ENCODE peak calls at places on chromosome 22, in eight cellular contexts. One of them, this sample, is unnamed. For H3K36me3, the result is how much of the 10 kb centered on the place peaks cover.

GRCh38 chr22:20456064-20456721 is 18.6 kb upstream of the SCARF2 start:
- DNase-seq in ovary: peak
- DNase-seq in body of pancreas: peak
- DNase-seq in small intestine: peak
- DNase-seq in GM23338: peak
- DNase-seq in lower lobe of right lung: peak
- DNase-seq in cardiac muscle cell: peak
- DNase-seq in spleen: peak
- DNase-seq in this sample: peak

GRCh38 chr22:25053153-25053805 is 100.8 kb downstream of the KIAA1671 start:
- DNase-seq in ovary: no peak
- DNase-seq in body of pancreas: no peak
- DNase-seq in small intestine: peak
- DNase-seq in GM23338: no peak
- DNase-seq in lower lobe of right lung: no peak
- DNase-seq in cardiac muscle cell: no peak
- DNase-seq in spleen: no peak
- DNase-seq in this sample: no peak

GRCh38 chr22:26722159-26722558 is 64.8 kb downstream of the MIAT start:
- DNase-seq in ovary: no peak
- DNase-seq in body of pancreas: no peak
- DNase-seq in small intestine: no peak
- DNase-seq in GM23338: no peak
- DNase-seq in lower lobe of right lung: no peak
- DNase-seq in cardiac muscle cell: peak
- DNase-seq in spleen: no peak
- DNase-seq in this sample: no peak

GRCh38 chr22:42978453-42979103 is 36.4 kb downstream of the PACSIN2 start:
- DNase-seq in ovary: no peak
- DNase-seq in body of pancreas: no peak
- DNase-seq in small intestine: no peak
- DNase-seq in GM23338: no peak
- DNase-seq in lower lobe of right lung: no peak
- DNase-seq in cardiac muscle cell: peak
- DNase-seq in spleen: no peak
- DNase-seq in this sample: no peak

GRCh38 chr22:37664249-37665101 is 6.0 kb downstream of the PDXP start:
- DNase-seq in ovary: peak
- DNase-seq in body of pancreas: no peak
- DNase-seq in small intestine: peak
- DNase-seq in GM23338: no peak
- DNase-seq in lower lobe of right lung: no peak
- DNase-seq in cardiac muscle cell: peak
- DNase-seq in spleen: no peak
- DNase-seq in this sample: no peak

GRCh38 chr22:30038219-30038618 is 42.0 kb upstream of the HORMAD2 start:
- DNase-seq in ovary: no peak
- DNase-seq in body of pancreas: peak
- DNase-seq in small intestine: peak
- DNase-seq in GM23338: no peak
- DNase-seq in lower lobe of right lung: no peak
- DNase-seq in cardiac muscle cell: peak
- DNase-seq in spleen: no peak
- DNase-seq in this sample: no peak

GRCh38 chr22:47276219-47276843 is 513.9 kb downstream of the TBC1D22A start:
- DNase-seq in ovary: no peak
- DNase-seq in body of pancreas: no peak
- DNase-seq in small intestine: no peak
- DNase-seq in GM23338: no peak
- DNase-seq in lower lobe of right lung: no peak
- DNase-seq in cardiac muscle cell: peak
- DNase-seq in spleen: peak
- DNase-seq in this sample: no peak

GRCh38 chr22:19554834-19555404 is 30.7 kb upstream of the CLDN5 start:
- DNase-seq in ovary: no peak
- DNase-seq in body of pancreas: no peak
- DNase-seq in small intestine: no peak
- DNase-seq in GM23338: peak
- DNase-seq in lower lobe of right lung: no peak
- DNase-seq in cardiac muscle cell: peak
- DNase-seq in spleen: no peak
- DNase-seq in this sample: no peak

GRCh38 chr22:47818496-47818895 is 1056.0 kb downstream of the TBC1D22A start:
- DNase-seq in ovary: no peak
- DNase-seq in body of pancreas: no peak
- DNase-seq in small intestine: no peak
- DNase-seq in GM23338: no peak
- DNase-seq in lower lobe of right lung: no peak
- DNase-seq in cardiac muscle cell: no peak
- DNase-seq in spleen: no peak
- DNase-seq in this sample: no peak

GRCh38 chr22:42863349-42863911 is 6.4 kb upstream of the ARFGAP3 start:
- DNase-seq in ovary: no peak
- DNase-seq in body of pancreas: no peak
- DNase-seq in small intestine: no peak
- DNase-seq in GM23338: no peak
- DNase-seq in lower lobe of right lung: no peak
- DNase-seq in cardiac muscle cell: peak
- DNase-seq in spleen: no peak
- DNase-seq in this sample: no peak

GRCh38 chr22:18078329-18079041 is 695 bp downstream of the PEX26 start:
- DNase-seq in ovary: peak
- DNase-seq in body of pancreas: peak
- DNase-seq in small intestine: peak
- DNase-seq in GM23338: peak
- DNase-seq in lower lobe of right lung: peak
- DNase-seq in cardiac muscle cell: peak
- DNase-seq in spleen: peak
- DNase-seq in this sample: no peak

GRCh38 chr22:18077639-18078328 is at the start of gene PEX26:
- DNase-seq in ovary: peak
- DNase-seq in body of pancreas: peak
- DNase-seq in small intestine: peak
- DNase-seq in GM23338: peak
- DNase-seq in lower lobe of right lung: peak
- DNase-seq in cardiac muscle cell: peak
- DNase-seq in spleen: peak
- DNase-seq in this sample: peak

GRCh38 chr22:18077087-18077638 is 627 bp upstream of the PEX26 start:
- DNase-seq in ovary: no peak
- DNase-seq in body of pancreas: no peak
- DNase-seq in small intestine: no peak
- DNase-seq in GM23338: no peak
- DNase-seq in lower lobe of right lung: no peak
- DNase-seq in cardiac muscle cell: no peak
- DNase-seq in spleen: no peak
- DNase-seq in this sample: no peak

GRCh38 chr22:18081416-18081815 is 3.6 kb downstream of the PEX26 start:
- DNase-seq in ovary: no peak
- DNase-seq in body of pancreas: no peak
- DNase-seq in small intestine: no peak
- DNase-seq in GM23338: no peak
- DNase-seq in lower lobe of right lung: no peak
- DNase-seq in cardiac muscle cell: no peak
- DNase-seq in spleen: no peak
- DNase-seq in this sample: no peak

DNA sequence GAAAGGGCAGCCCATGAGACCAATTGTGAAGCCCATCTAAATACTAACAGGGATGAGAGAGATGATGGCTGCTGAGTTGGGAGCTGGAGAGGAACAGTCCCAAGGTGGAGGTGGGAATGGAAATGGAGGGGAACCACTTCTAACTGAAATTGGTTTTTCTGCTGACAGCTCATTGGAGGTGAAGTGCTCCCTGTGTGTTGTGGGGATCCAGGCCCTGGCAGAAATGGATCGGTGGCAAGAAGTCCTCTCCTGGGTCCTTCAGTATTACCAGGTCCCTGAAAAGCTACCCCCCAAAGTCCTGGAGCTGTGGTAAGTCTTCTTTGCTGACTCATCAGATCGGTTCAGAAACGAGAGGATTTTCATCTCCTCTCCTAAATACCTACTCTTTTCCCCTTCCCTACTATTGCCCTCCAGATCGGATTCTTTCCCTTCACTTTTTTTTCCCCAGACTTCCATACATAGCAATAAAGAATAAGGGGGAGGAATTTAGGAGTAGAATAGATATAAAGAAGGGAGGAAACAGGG is 2.0 kb downstream of the PEX26 start:
- DNase-seq in ovary: no peak
- DNase-seq in body of pancreas: no peak
- DNase-seq in small intestine: no peak
- DNase-seq in GM23338: no peak
- DNase-seq in lower lobe of right lung: no peak
- DNase-seq in cardiac muscle cell: no peak
- DNase-seq in spleen: no peak
- DNase-seq in this sample: no peak
- H3K4me3 ChIP-seq in ovary: no peak
- H3K4me3 ChIP-seq in body of pancreas: no peak
- H3K4me3 ChIP-seq in small intestine: no peak
- H3K4me3 ChIP-seq in GM23338: no peak
- H3K4me3 ChIP-seq in lower lobe of right lung: no peak
- H3K4me3 ChIP-seq in cardiac muscle cell: no peak
- H3K4me3 ChIP-seq in spleen: no peak
- H3K4me3 ChIP-seq in this sample: no peak

GRCh38 chr22:38745676-38746460 is 9.9 kb downstream of the SUN2 start:
- DNase-seq in ovary: no peak
- DNase-seq in body of pancreas: no peak
- DNase-seq in small intestine: peak
- DNase-seq in GM23338: no peak
- DNase-seq in lower lobe of right lung: no peak
- DNase-seq in cardiac muscle cell: no peak
- DNase-seq in spleen: no peak
- DNase-seq in this sample: no peak

GRCh38 chr22:38750638-38751037 is 5.2 kb downstream of the SUN2 start:
- DNase-seq in ovary: no peak
- DNase-seq in body of pancreas: no peak
- DNase-seq in small intestine: no peak
- DNase-seq in GM23338: no peak
- DNase-seq in lower lobe of right lung: no peak
- DNase-seq in cardiac muscle cell: no peak
- DNase-seq in spleen: no peak
- DNase-seq in this sample: no peak

GRCh38 chr22:38751066-38751421 is 4.8 kb downstream of the SUN2 start:
- DNase-seq in ovary: no peak
- DNase-seq in body of pancreas: no peak
- DNase-seq in small intestine: no peak
- DNase-seq in GM23338: no peak
- DNase-seq in lower lobe of right lung: no peak
- DNase-seq in cardiac muscle cell: no peak
- DNase-seq in spleen: peak
- DNase-seq in this sample: no peak

GRCh38 chr22:38750104-38750503 is 5.7 kb downstream of the SUN2 start:
- DNase-seq in ovary: no peak
- DNase-seq in body of pancreas: no peak
- DNase-seq in small intestine: no peak
- DNase-seq in GM23338: no peak
- DNase-seq in lower lobe of right lung: no peak
- DNase-seq in cardiac muscle cell: no peak
- DNase-seq in spleen: no peak
- DNase-seq in this sample: no peak

DNA sequence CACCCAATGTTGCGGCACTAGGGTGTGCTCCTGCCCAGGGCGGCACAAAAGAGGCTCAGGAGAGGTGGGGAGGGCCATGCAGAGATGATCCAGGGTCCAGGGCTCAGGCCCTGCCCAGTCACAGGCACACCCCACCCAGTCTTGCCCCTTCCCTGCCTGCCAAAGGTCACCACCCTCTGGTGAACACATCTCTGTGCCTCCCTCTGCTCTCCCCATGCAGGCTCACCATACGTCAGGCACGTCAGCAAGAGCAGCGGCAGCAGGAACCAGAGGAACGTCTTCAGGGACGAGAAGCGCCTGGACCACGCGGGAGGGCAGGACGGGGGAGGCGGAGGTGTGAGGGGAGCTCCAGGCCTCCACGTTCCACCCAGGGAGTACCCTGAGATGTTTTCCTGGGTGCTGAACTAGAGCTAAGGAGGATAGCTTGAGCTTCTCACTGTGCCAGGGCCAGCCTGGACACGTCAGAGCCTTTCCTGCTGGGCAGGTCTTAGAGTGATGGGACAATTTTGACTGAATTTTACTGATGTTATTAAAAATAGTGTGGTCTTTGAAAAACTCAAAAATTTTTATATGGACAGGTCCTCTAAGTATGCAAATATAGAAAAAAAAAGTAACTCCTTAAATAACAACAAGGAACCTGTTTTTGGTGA is 7.2 kb downstream of the SUN2 start:
- DNase-seq in ovary: no peak
- DNase-seq in body of pancreas: no peak
- DNase-seq in small intestine: no peak
- DNase-seq in GM23338: no peak
- DNase-seq in lower lobe of right lung: no peak
- DNase-seq in cardiac muscle cell: no peak
- DNase-seq in spleen: no peak
- DNase-seq in this sample: no peak
- H3K36me3 ChIP-seq in ovary: under half
- H3K36me3 ChIP-seq in body of pancreas: half or more
- H3K36me3 ChIP-seq in small intestine: under half
- H3K36me3 ChIP-seq in GM23338: under half
- H3K36me3 ChIP-seq in lower lobe of right lung: half or more
- H3K36me3 ChIP-seq in cardiac muscle cell: under half
- H3K36me3 ChIP-seq in spleen: half or more
- H3K36me3 ChIP-seq in this sample: under half

GRCh38 chr22:35904752-35905151 is 123.9 kb downstream of the RBFOX2 start:
- DNase-seq in ovary: no peak
- DNase-seq in body of pancreas: no peak
- DNase-seq in small intestine: no peak
- DNase-seq in GM23338: no peak
- DNase-seq in lower lobe of right lung: no peak
- DNase-seq in cardiac muscle cell: no peak
- DNase-seq in spleen: no peak
- DNase-seq in this sample: no peak
- H3K4me3 ChIP-seq in ovary: no peak
- H3K4me3 ChIP-seq in body of pancreas: no peak
- H3K4me3 ChIP-seq in small intestine: no peak
- H3K4me3 ChIP-seq in GM23338: no peak
- H3K4me3 ChIP-seq in lower lobe of right lung: no peak
- H3K4me3 ChIP-seq in cardiac muscle cell: no peak
- H3K4me3 ChIP-seq in spleen: no peak
- H3K4me3 ChIP-seq in this sample: no peak

DNA sequence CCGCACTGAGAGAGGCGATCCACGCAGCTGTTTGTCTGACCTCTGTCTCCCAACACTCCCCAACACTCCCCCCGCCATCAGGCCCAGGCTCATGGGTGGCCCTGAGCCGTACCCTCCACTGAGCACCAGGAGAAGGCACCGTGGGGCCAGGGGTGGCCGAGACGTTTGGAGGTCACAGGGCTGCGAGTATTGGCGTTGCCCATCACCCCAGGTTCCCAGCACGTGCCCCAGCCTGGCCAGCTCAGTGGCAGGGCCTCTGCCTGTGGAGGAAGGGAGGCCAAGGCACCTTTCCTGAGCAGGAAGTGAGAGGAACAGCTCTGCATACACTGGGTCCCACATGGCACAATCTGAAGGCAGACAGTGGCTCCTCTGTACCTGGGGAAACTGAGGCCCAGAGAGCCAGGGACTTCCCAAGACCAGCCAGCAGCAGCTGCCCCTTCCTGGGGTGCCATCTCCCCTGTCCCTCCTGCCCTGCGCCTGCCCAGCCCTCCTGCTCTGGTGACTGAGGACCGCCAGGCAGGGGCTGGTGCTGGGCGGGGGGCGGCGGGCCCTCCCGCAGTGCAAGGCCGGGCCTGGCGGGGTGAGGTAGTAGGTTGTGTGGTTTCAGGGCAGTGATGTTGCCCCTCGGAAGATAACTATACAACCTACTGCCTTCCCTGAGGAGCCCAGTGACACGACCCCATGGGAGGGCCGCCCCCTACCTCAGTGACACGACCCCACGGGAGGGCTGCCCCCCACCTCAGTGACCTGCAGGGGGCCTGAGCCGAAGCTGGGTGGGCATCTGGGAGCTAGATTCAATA is 37.0 kb upstream of the PPARA start:
- DNase-seq in ovary: peak
- DNase-seq in body of pancreas: no peak
- DNase-seq in small intestine: no peak
- DNase-seq in GM23338: no peak
- DNase-seq in lower lobe of right lung: no peak
- DNase-seq in cardiac muscle cell: no peak
- DNase-seq in spleen: no peak
- DNase-seq in this sample: no peak
- H3K36me3 ChIP-seq in ovary: under half
- H3K36me3 ChIP-seq in body of pancreas: under half
- H3K36me3 ChIP-seq in small intestine: under half
- H3K36me3 ChIP-seq in GM23338: under half
- H3K36me3 ChIP-seq in lower lobe of right lung: half or more
- H3K36me3 ChIP-seq in cardiac muscle cell: under half
- H3K36me3 ChIP-seq in spleen: under half
- H3K36me3 ChIP-seq in this sample: half or more

This sample was measured in left lung.